ENCODE peak calls at places on chromosomes 2 and 18, in eight cellular contexts. One of them, this sample, is unnamed. For H3K9me3, the result is how much of the 10 kb centered on the place peaks cover.

GRCh38 chr2:194819367-194819766 is 837.7 kb upstream of the SLC39A10 start:
- DNase-seq in sigmoid colon: no peak
- DNase-seq in mammary epithelial cell: peak
- DNase-seq in CD8-positive, alpha-beta T cell: no peak
- DNase-seq in MM.1S: peak
- DNase-seq in pancreas: no peak
- DNase-seq in lower lobe of right lung: no peak
- DNase-seq in upper lobe of right lung: no peak
- DNase-seq in this sample: no peak

GRCh38 chr2:174158003-174158402 is 90.3 kb downstream of the OLA1 start:
- DNase-seq in sigmoid colon: no peak
- DNase-seq in mammary epithelial cell: peak
- DNase-seq in CD8-positive, alpha-beta T cell: no peak
- DNase-seq in MM.1S: peak
- DNase-seq in pancreas: peak
- DNase-seq in lower lobe of right lung: no peak
- DNase-seq in upper lobe of right lung: no peak
- DNase-seq in this sample: no peak

GRCh38 chr2:165794520-165794882 is 454 bp upstream of the GALNT3 start:
- DNase-seq in sigmoid colon: peak
- DNase-seq in mammary epithelial cell: peak
- DNase-seq in CD8-positive, alpha-beta T cell: peak
- DNase-seq in MM.1S: peak
- DNase-seq in pancreas: no peak
- DNase-seq in lower lobe of right lung: peak
- DNase-seq in upper lobe of right lung: peak
- DNase-seq in this sample: no peak

GRCh38 chr18:51082571-51083264 is 52.7 kb downstream of the SMAD4 start:
- DNase-seq in sigmoid colon: no peak
- DNase-seq in mammary epithelial cell: peak
- DNase-seq in CD8-positive, alpha-beta T cell: no peak
- DNase-seq in MM.1S: no peak
- DNase-seq in pancreas: no peak
- DNase-seq in lower lobe of right lung: no peak
- DNase-seq in upper lobe of right lung: no peak
- DNase-seq in this sample: no peak

GRCh38 chr2:225894240-225894980 is 494.9 kb downstream of the NYAP2 start:
- DNase-seq in sigmoid colon: no peak
- DNase-seq in mammary epithelial cell: peak
- DNase-seq in CD8-positive, alpha-beta T cell: no peak
- DNase-seq in MM.1S: no peak
- DNase-seq in pancreas: no peak
- DNase-seq in lower lobe of right lung: no peak
- DNase-seq in upper lobe of right lung: no peak
- DNase-seq in this sample: no peak

GRCh38 chr18:58097127-58097906 is 53.3 kb downstream of the NEDD4L start:
- DNase-seq in sigmoid colon: no peak
- DNase-seq in mammary epithelial cell: no peak
- DNase-seq in CD8-positive, alpha-beta T cell: no peak
- DNase-seq in MM.1S: no peak
- DNase-seq in pancreas: peak
- DNase-seq in lower lobe of right lung: peak
- DNase-seq in upper lobe of right lung: peak
- DNase-seq in this sample: peak

GRCh38 chr2:64910972-64911433 is 78.2 kb upstream of the SLC1A4 start:
- DNase-seq in sigmoid colon: no peak
- DNase-seq in mammary epithelial cell: no peak
- DNase-seq in CD8-positive, alpha-beta T cell: no peak
- DNase-seq in MM.1S: no peak
- DNase-seq in pancreas: no peak
- DNase-seq in lower lobe of right lung: no peak
- DNase-seq in upper lobe of right lung: no peak
- DNase-seq in this sample: no peak

GRCh38 chr18:51621103-51621969 is 423.9 kb upstream of the MEX3C start:
- DNase-seq in sigmoid colon: no peak
- DNase-seq in mammary epithelial cell: peak
- DNase-seq in CD8-positive, alpha-beta T cell: no peak
- DNase-seq in MM.1S: peak
- DNase-seq in pancreas: peak
- DNase-seq in lower lobe of right lung: peak
- DNase-seq in upper lobe of right lung: peak
- DNase-seq in this sample: peak

GRCh38 chr2:19126281-19126680 is 232.1 kb downstream of the OSR1 start:
- DNase-seq in sigmoid colon: no peak
- DNase-seq in mammary epithelial cell: peak
- DNase-seq in CD8-positive, alpha-beta T cell: no peak
- DNase-seq in MM.1S: no peak
- DNase-seq in pancreas: no peak
- DNase-seq in lower lobe of right lung: no peak
- DNase-seq in upper lobe of right lung: no peak
- DNase-seq in this sample: no peak

GRCh38 chr2:200763422-200763821 is 48.3 kb upstream of the BZW1 start:
- DNase-seq in sigmoid colon: no peak
- DNase-seq in mammary epithelial cell: no peak
- DNase-seq in CD8-positive, alpha-beta T cell: no peak
- DNase-seq in MM.1S: no peak
- DNase-seq in pancreas: no peak
- DNase-seq in lower lobe of right lung: no peak
- DNase-seq in upper lobe of right lung: no peak
- DNase-seq in this sample: no peak

GRCh38 chr2:29777164-29777563 is 144.2 kb downstream of the ALK start:
- DNase-seq in sigmoid colon: no peak
- DNase-seq in mammary epithelial cell: peak
- DNase-seq in CD8-positive, alpha-beta T cell: no peak
- DNase-seq in MM.1S: no peak
- DNase-seq in pancreas: no peak
- DNase-seq in lower lobe of right lung: no peak
- DNase-seq in upper lobe of right lung: no peak
- DNase-seq in this sample: no peak

GRCh38 chr2:105747997-105748396 is 3.3 kb downstream of the NCK2 start:
- DNase-seq in sigmoid colon: no peak
- DNase-seq in mammary epithelial cell: no peak
- DNase-seq in CD8-positive, alpha-beta T cell: no peak
- DNase-seq in MM.1S: no peak
- DNase-seq in pancreas: no peak
- DNase-seq in lower lobe of right lung: no peak
- DNase-seq in upper lobe of right lung: no peak
- DNase-seq in this sample: no peak

GRCh38 chr2:121699421-121700328 is 37.0 kb downstream of the NIFK start:
- DNase-seq in sigmoid colon: peak
- DNase-seq in mammary epithelial cell: peak
- DNase-seq in CD8-positive, alpha-beta T cell: peak
- DNase-seq in MM.1S: no peak
- DNase-seq in pancreas: peak
- DNase-seq in lower lobe of right lung: peak
- DNase-seq in upper lobe of right lung: peak
- DNase-seq in this sample: peak

GRCh38 chr2:72098935-72099334 is 48.7 kb downstream of the CYP26B1 start:
- DNase-seq in sigmoid colon: no peak
- DNase-seq in mammary epithelial cell: no peak
- DNase-seq in CD8-positive, alpha-beta T cell: no peak
- DNase-seq in MM.1S: no peak
- DNase-seq in pancreas: no peak
- DNase-seq in lower lobe of right lung: no peak
- DNase-seq in upper lobe of right lung: no peak
- DNase-seq in this sample: no peak

GRCh38 chr18:77106331-77106730 is 26.3 kb downstream of the MBP start:
- DNase-seq in sigmoid colon: no peak
- DNase-seq in mammary epithelial cell: no peak
- DNase-seq in CD8-positive, alpha-beta T cell: peak
- DNase-seq in MM.1S: no peak
- DNase-seq in pancreas: no peak
- DNase-seq in lower lobe of right lung: no peak
- DNase-seq in upper lobe of right lung: peak
- DNase-seq in this sample: peak

GRCh38 chr2:178227187-178227586 is 32.9 kb downstream of the OSBPL6 start:
- DNase-seq in sigmoid colon: no peak
- DNase-seq in mammary epithelial cell: peak
- DNase-seq in CD8-positive, alpha-beta T cell: no peak
- DNase-seq in MM.1S: no peak
- DNase-seq in pancreas: no peak
- DNase-seq in lower lobe of right lung: no peak
- DNase-seq in upper lobe of right lung: no peak
- DNase-seq in this sample: no peak

GRCh38 chr2:24238158-24238557 is 63.3 kb downstream of the FAM228A start:
- DNase-seq in sigmoid colon: no peak
- DNase-seq in mammary epithelial cell: no peak
- DNase-seq in CD8-positive, alpha-beta T cell: no peak
- DNase-seq in MM.1S: no peak
- DNase-seq in pancreas: no peak
- DNase-seq in lower lobe of right lung: no peak
- DNase-seq in upper lobe of right lung: no peak
- DNase-seq in this sample: no peak

GRCh38 chr18:55910328-55910727 is 322.3 kb upstream of the TCF4 start:
- DNase-seq in sigmoid colon: no peak
- DNase-seq in mammary epithelial cell: no peak
- DNase-seq in CD8-positive, alpha-beta T cell: no peak
- DNase-seq in MM.1S: no peak
- DNase-seq in pancreas: no peak
- DNase-seq in lower lobe of right lung: no peak
- DNase-seq in upper lobe of right lung: no peak
- DNase-seq in this sample: no peak

GRCh38 chr18:55907352-55908045 is 319.5 kb upstream of the TCF4 start:
- DNase-seq in sigmoid colon: no peak
- DNase-seq in mammary epithelial cell: peak
- DNase-seq in CD8-positive, alpha-beta T cell: no peak
- DNase-seq in MM.1S: no peak
- DNase-seq in pancreas: no peak
- DNase-seq in lower lobe of right lung: no peak
- DNase-seq in upper lobe of right lung: no peak
- DNase-seq in this sample: no peak

GRCh38 chr18:55906533-55906932 is 318.5 kb upstream of the TCF4 start:
- DNase-seq in sigmoid colon: no peak
- DNase-seq in mammary epithelial cell: no peak
- DNase-seq in CD8-positive, alpha-beta T cell: no peak
- DNase-seq in MM.1S: no peak
- DNase-seq in pancreas: no peak
- DNase-seq in lower lobe of right lung: no peak
- DNase-seq in upper lobe of right lung: no peak
- DNase-seq in this sample: no peak

GRCh38 chr18:55912071-55912470 is 324.1 kb upstream of the TCF4 start:
- DNase-seq in sigmoid colon: no peak
- DNase-seq in mammary epithelial cell: no peak
- DNase-seq in CD8-positive, alpha-beta T cell: no peak
- DNase-seq in MM.1S: no peak
- DNase-seq in pancreas: no peak
- DNase-seq in lower lobe of right lung: no peak
- DNase-seq in upper lobe of right lung: no peak
- DNase-seq in this sample: no peak

GRCh38 chr18:55908790-55909408 is 320.9 kb upstream of the TCF4 start:
- DNase-seq in sigmoid colon: no peak
- DNase-seq in mammary epithelial cell: no peak
- DNase-seq in CD8-positive, alpha-beta T cell: no peak
- DNase-seq in MM.1S: no peak
- DNase-seq in pancreas: no peak
- DNase-seq in lower lobe of right lung: no peak
- DNase-seq in upper lobe of right lung: no peak
- DNase-seq in this sample: no peak
- H3K9me3 ChIP-seq in sigmoid colon: under half
- H3K9me3 ChIP-seq in mammary epithelial cell: under half
- H3K9me3 ChIP-seq in CD8-positive, alpha-beta T cell: under half
- H3K9me3 ChIP-seq in MM.1S: under half
- H3K9me3 ChIP-seq in pancreas: under half
- H3K9me3 ChIP-seq in lower lobe of right lung: under half
- H3K9me3 ChIP-seq in upper lobe of right lung: under half
- H3K9me3 ChIP-seq in this sample: under half

GRCh38 chr2:136131961-136132839 is 14.3 kb upstream of the CXCR4 start:
- DNase-seq in sigmoid colon: no peak
- DNase-seq in mammary epithelial cell: no peak
- DNase-seq in CD8-positive, alpha-beta T cell: peak
- DNase-seq in MM.1S: no peak
- DNase-seq in pancreas: no peak
- DNase-seq in lower lobe of right lung: peak
- DNase-seq in upper lobe of right lung: no peak
- DNase-seq in this sample: no peak
- TF ChIP-seq CTCF in sigmoid colon: no peak
- TF ChIP-seq CTCF in mammary epithelial cell: no peak
- TF ChIP-seq CTCF in CD8-positive, alpha-beta T cell: no peak
- TF ChIP-seq CTCF in MM.1S: no peak
- TF ChIP-seq CTCF in pancreas: no peak
- TF ChIP-seq CTCF in lower lobe of right lung: no peak
- TF ChIP-seq CTCF in upper lobe of right lung: no peak
- TF ChIP-seq CTCF in this sample: no peak

DNA sequence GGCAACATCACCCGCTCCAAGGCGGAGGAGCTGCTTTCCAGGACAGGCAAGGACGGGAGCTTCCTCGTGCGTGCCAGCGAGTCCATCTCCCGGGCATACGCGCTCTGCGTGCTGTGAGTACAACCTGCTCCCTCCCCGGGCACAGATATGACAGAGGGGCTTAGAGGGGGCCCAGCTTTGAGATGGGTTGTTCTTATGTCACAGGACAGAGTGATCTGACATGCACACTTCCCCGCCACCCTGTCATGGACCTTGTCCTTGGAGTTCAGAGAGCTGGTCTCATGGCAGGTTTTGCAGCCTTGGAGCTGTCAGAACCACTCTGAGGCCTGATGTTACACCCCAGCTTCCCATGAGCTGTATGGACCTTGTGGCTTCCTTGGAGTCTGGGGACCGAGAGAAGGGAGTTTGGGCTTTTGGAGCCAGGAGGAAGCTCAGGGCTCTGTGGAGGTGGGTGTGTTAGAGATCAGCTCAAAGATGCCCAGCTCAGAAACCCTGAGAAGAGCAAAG is 411 bp downstream of the INPP5D start:
- DNase-seq in sigmoid colon: no peak
- DNase-seq in mammary epithelial cell: no peak
- DNase-seq in CD8-positive, alpha-beta T cell: no peak
- DNase-seq in MM.1S: peak
- DNase-seq in pancreas: no peak
- DNase-seq in lower lobe of right lung: no peak
- DNase-seq in upper lobe of right lung: peak
- DNase-seq in this sample: no peak
- H3K9me3 ChIP-seq in sigmoid colon: under half
- H3K9me3 ChIP-seq in mammary epithelial cell: under half
- H3K9me3 ChIP-seq in CD8-positive, alpha-beta T cell: under half
- H3K9me3 ChIP-seq in MM.1S: under half
- H3K9me3 ChIP-seq in pancreas: under half
- H3K9me3 ChIP-seq in lower lobe of right lung: under half
- H3K9me3 ChIP-seq in upper lobe of right lung: under half
- H3K9me3 ChIP-seq in this sample: under half

DNA sequence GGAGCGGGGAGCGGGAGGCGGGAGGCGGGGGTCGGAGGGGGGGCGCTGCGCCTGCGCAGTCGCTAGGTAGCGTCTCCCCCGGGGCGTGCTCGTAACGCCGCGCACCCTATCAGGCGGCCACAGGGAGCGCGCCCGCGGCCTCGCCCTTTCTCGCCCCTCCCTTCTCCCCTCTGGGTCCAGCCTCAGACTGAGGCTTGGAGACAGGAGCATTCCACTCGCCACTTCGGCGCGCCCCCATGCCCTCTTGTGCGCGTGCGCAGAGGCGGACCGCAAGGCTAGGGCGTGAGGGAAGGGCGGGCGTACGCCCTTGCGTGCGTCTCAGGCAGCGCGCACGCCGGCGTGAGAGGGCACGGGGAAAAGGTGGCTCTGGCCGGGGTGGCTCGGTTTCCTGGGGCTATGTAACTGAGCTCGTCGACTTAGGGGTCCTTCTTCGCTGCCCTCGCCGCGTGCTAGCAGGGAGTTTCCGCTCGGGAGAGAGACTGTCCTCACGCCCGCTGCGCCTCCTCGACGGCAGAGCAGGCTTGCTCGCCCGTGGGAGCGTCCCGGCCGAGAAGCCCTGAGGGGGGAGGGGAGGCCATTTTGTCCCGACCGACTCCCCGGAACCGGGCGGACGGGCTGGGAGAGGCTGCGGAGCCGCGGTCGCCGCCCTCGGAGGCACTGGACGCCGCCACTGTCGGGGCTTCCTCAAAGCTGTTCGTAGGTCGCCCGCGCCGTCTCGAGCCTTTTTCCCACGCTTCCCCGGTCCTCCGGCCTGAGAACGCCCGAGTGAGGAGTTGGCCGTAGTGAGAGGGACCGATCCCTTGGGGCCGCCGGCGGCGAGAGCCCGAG is at the start of gene RAB10:
- DNase-seq in sigmoid colon: peak
- DNase-seq in mammary epithelial cell: peak
- DNase-seq in CD8-positive, alpha-beta T cell: peak
- DNase-seq in MM.1S: peak
- DNase-seq in pancreas: peak
- DNase-seq in lower lobe of right lung: peak
- DNase-seq in upper lobe of right lung: peak
- DNase-seq in this sample: peak
- TF ChIP-seq CTCF in sigmoid colon: no peak
- TF ChIP-seq CTCF in mammary epithelial cell: no peak
- TF ChIP-seq CTCF in CD8-positive, alpha-beta T cell: no peak
- TF ChIP-seq CTCF in MM.1S: no peak
- TF ChIP-seq CTCF in pancreas: no peak
- TF ChIP-seq CTCF in lower lobe of right lung: peak
- TF ChIP-seq CTCF in upper lobe of right lung: peak
- TF ChIP-seq CTCF in this sample: no peak